ENCODE peak calls at places on chromosome 9, in six cellular contexts. O is CD8-positive, alpha-beta memory T cell; C is right atrium auricular region; I is RWPE1; T is A673; M is neuronal stem cell. D is an unnamed sample.

GRCh38 chr9:98807811-98808195 is 333 bp downstream of the GALNT12 start:
- DNase-seq in T (no peak), C (no peak), M (no peak), I (peak), O (no peak), D (no peak)

GRCh38 chr9:35792826-35793225 is 1.4 kb downstream of the NPR2 start:
- DNase-seq in T (no peak), M (no peak), O (no peak), C (no peak), I (no peak), D (no peak)

GRCh38 chr9:14383296-14383695 is 69.4 kb upstream of the NFIB start:
- DNase-seq in C (no peak), T (peak), M (no peak), O (no peak), I (no peak), D (no peak)

GRCh38 chr9:121990600-121991304 is 102.4 kb downstream of the TTLL11 start:
- DNase-seq in M (no peak), I (no peak), O (no peak), T (no peak), C (peak), D (no peak)

GRCh38 chr9:18829858-18830257 is 203.2 kb downstream of the SAXO1 start:
- DNase-seq in I (no peak), O (no peak), T (no peak), M (no peak), C (no peak), D (no peak)

GRCh38 chr9:89359018-89359417 is 40.7 kb downstream of the SECISBP2 start:
- DNase-seq in M (no peak), O (no peak), I (no peak), T (no peak), C (no peak), D (no peak)

GRCh38 chr9:93510041-93510440 is 56.7 kb upstream of the FAM120AOS start:
- DNase-seq in O (no peak), M (no peak), C (no peak), T (no peak), I (no peak), D (no peak)

GRCh38 chr9:37988041-37988440 is 81.0 kb downstream of the SHB start:
- DNase-seq in I (no peak), O (no peak), T (peak), M (no peak), C (no peak), D (no peak)

GRCh38 chr9:137502008-137502913 is 43.1 kb upstream of the NSMF start:
- DNase-seq in T (peak), I (peak), C (no peak), M (no peak), O (no peak), D (no peak)

GRCh38 chr9:15873573-15874177 is 320.8 kb downstream of the CCDC171 start:
- DNase-seq in C (no peak), O (no peak), M (peak), I (peak), T (peak), D (no peak)

GRCh38 chr9:18689166-18689565 is 215.2 kb downstream of the ADAMTSL1 start:
- DNase-seq in T (no peak), O (no peak), I (no peak), C (no peak), M (no peak), D (no peak)

GRCh38 chr9:91395106-91395552 is 28.5 kb downstream of the NFIL3 start:
- DNase-seq in O (no peak), T (no peak), C (no peak), M (no peak), I (peak), D (no peak)

GRCh38 chr9:116008278-116008677 is 145.3 kb upstream of the PAPPA start:
- DNase-seq in O (no peak), I (peak), C (no peak), T (no peak), M (no peak), D (no peak)

GRCh38 chr9:121380941-121381340 is 10.9 kb upstream of the STOM start:
- DNase-seq in C (no peak), O (no peak), T (no peak), I (no peak), M (no peak), D (no peak)

GRCh38 chr9:18438300-18438925 is 35.5 kb upstream of the ADAMTSL1 start:
- DNase-seq in I (no peak), O (no peak), C (no peak), T (peak), M (no peak), D (peak)

GRCh38 chr9:13436591-13436990 is 157.1 kb upstream of the MPDZ start:
- DNase-seq in C (no peak), I (no peak), O (no peak), M (no peak), T (no peak), D (no peak)

GRCh38 chr9:893843-894420 is 52.4 kb downstream of the DMRT1 start:
- DNase-seq in C (no peak), T (peak), M (peak), O (peak), I (peak), D (peak)

GRCh38 chr9:106859957-106860715 is 2.8 kb upstream of the ZNF462 start:
- DNase-seq in I (peak), C (no peak), M (peak), T (peak), O (no peak), D (peak)

GRCh38 chr9:133134419-133135190 is 13.6 kb upstream of the RALGDS start:
- DNase-seq in T (no peak), O (no peak), I (no peak), C (no peak), M (no peak), D (no peak)

GRCh38 chr9:121662896-121663580 is 11.6 kb downstream of the DAB2IP start:
- DNase-seq in O (no peak), C (no peak), I (no peak), T (no peak), M (no peak), D (no peak)

GRCh38 chr9:89635007-89635742 is 30.4 kb downstream of the GADD45G start:
- DNase-seq in O (no peak), T (no peak), C (no peak), I (peak), M (no peak), D (no peak)

GRCh38 chr9:35863583-35863982 is 6.6 kb downstream of the OR13J1 start:
- DNase-seq in I (no peak), T (no peak), M (no peak), O (no peak), C (no peak), D (no peak)

GRCh38 chr9:14373319-14373632 is 59.3 kb upstream of the NFIB start:
- DNase-seq in O (no peak), T (no peak), I (no peak), C (no peak), M (no peak), D (no peak)

GRCh38 chr9:112705773-112706427 is 12.0 kb downstream of the INIP start:
- DNase-seq in M (peak), C (no peak), I (no peak), T (peak), O (no peak), D (no peak)

GRCh38 chr9:115267788-115268187 is 149.8 kb upstream of the TNC start:
- DNase-seq in T (peak), O (no peak), I (no peak), C (no peak), M (no peak), D (no peak)

GRCh38 chr9:135343136-135343535 is 136.4 kb upstream of the PPP1R26 start:
- DNase-seq in C (no peak), T (no peak), M (no peak), I (no peak), O (no peak), D (peak)

GRCh38 chr9:5509573-5509972 is 758 bp upstream of the PDCD1LG2 start:
- DNase-seq in M (no peak), I (peak), T (peak), O (no peak), C (no peak), D (no peak)

GRCh38 chr9:97510797-97511761 is 9.6 kb downstream of the TMOD1 start:
- DNase-seq in C (peak), O (no peak), M (no peak), I (no peak), T (no peak), D (no peak)

GRCh38 chr9:36764364-36765076 is 191.8 kb downstream of the MELK start:
- DNase-seq in C (no peak), M (no peak), O (no peak), I (no peak), T (no peak), D (peak)

GRCh38 chr9:83106272-83106671 is 43.3 kb upstream of the RASEF start:
- DNase-seq in O (no peak), C (no peak), I (no peak), T (no peak), M (no peak), D (no peak)

GRCh38 chr9:102049586-102050246 is 311.3 kb upstream of the GRIN3A start:
- DNase-seq in M (no peak), O (no peak), C (no peak), T (no peak), I (no peak), D (no peak)

GRCh38 chr9:16058131-16058549 is 505.3 kb downstream of the CCDC171 start:
- DNase-seq in M (no peak), T (no peak), I (peak), C (no peak), O (no peak), D (no peak)

GRCh38 chr9:92607773-92608172 is 62.2 kb downstream of the IPPK start:
- DNase-seq in T (no peak), O (no peak), M (no peak), I (no peak), C (no peak), D (no peak)

GRCh38 chr9:10135553-10135952 is 477.2 kb downstream of the PTPRD start:
- DNase-seq in M (no peak), I (no peak), O (no peak), T (no peak), C (no peak), D (no peak)

DNA sequence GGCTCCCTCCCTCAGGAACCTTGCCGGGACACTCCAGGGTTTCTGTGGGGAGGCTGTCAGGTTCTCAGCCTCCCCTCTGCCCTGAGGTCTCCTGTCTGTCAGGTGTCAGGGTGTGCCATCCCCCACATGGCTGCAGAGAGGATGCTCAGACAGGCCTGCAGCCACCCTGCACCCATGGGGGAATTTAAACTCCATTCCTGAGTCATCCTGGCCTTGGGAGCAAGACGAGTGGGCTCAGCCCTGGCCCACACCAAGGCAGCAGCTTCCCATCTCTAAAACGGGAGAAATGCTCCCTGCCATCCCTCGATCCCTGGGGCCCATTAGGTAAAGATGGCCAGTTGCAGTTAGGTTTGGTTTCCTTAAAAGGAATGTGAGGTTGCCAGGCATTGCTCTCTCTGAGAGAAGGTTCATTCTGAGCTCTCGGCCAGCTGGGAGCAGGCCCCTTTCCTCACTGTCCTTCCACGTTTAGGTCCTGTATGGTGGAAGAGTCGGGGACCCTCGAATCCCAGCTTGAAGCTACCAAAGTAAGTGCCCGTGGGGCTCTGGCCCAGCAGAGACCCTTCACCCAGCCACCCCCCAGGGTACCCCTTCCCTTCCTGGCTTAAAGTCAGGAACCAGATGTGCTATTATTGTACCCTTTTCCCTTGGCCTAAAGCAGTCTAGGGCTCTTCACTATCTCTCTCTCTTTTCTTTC is 26.6 kb downstream of the DYNC2I2 start:
- DNase-seq in C (no peak), O (no peak), T (no peak), I (no peak), M (no peak), D (peak)
- H3K27ac ChIP-seq in C (no peak), O (no peak), T (no peak), I (peak), M (no peak), D (no peak)

GRCh38 chr9:129483467-129484324 is 137.2 kb downstream of the C9orf50 start:
- DNase-seq in I (peak), C (peak), M (no peak), O (peak), T (peak), D (peak)
- H3K27ac ChIP-seq in I (peak), C (peak), M (peak), O (peak), T (peak), D (peak)

DNA sequence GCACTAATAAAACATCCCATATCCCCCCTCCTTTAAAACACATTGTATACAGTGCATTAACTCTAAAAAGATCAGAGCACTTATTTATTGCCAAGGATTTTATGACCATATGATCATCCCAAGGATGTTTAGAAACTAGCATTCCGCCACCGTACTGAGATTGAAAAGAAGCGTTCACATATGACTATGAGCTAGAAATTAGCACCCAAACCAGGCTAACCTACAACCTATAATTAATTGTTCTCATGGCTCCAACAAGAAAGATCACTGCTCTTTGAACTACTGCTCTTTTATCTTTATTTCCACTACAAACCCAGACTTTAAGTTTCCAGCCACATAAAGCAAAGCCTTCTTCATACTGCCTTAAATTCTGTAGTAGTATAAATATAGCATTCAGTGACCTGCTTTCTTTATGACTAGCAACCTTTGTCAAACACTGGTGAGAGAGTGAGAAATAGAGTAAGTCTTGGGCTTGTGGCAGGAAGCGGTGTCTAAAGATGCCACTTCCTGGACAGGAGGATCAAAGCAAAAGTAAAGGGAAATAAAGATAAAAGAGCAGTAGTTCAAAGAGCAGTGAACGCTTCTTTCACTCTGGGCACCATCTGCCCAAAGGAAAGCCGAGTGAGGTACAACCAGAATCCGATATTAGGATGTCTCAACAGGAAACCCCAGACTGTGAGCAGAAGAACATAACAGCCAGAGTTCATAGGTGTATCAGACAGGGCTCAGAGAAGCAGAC is 151.1 kb upstream of the ERCC6L2 start:
- DNase-seq in C (no peak), O (peak), M (no peak), I (no peak), T (no peak), D (no peak)
- H3K27ac ChIP-seq in C (no peak), O (no peak), M (no peak), I (no peak), T (no peak), D (no peak)

GRCh38 chr9:126421567-126422428 is 95.2 kb downstream of the MVB12B start:
- DNase-seq in I (no peak), O (no peak), M (no peak), C (no peak), T (no peak), D (peak)
- H3K27ac ChIP-seq in I (no peak), O (no peak), M (no peak), C (no peak), T (no peak), D (no peak)

GRCh38 chr9:130820135-130820738 is 14.8 kb upstream of the ABL1 start:
- DNase-seq in T (no peak), M (no peak), I (no peak), O (no peak), C (no peak), D (no peak)
- H3K27ac ChIP-seq in T (peak), M (no peak), I (no peak), O (no peak), C (no peak), D (no peak)

GRCh38 chr9:108996653-108997052 is 16.6 kb downstream of the CTNNAL1 start:
- DNase-seq in C (no peak), O (no peak), M (no peak), I (no peak), T (no peak), D (no peak)
- H3K27ac ChIP-seq in C (peak), O (no peak), M (no peak), I (no peak), T (no peak), D (no peak)

GRCh38 chr9:126630458-126631237 is 16.9 kb downstream of the LMX1B start:
- DNase-seq in T (no peak), C (no peak), I (no peak), M (no peak), O (no peak), D (no peak)

GRCh38 chr9:126633881-126634558 is 20.3 kb downstream of the LMX1B start:
- DNase-seq in M (no peak), O (no peak), T (no peak), I (no peak), C (no peak), D (no peak)

GRCh38 chr9:126629007-126629674 is 15.4 kb downstream of the LMX1B start:
- DNase-seq in T (no peak), I (no peak), C (no peak), O (no peak), M (no peak), D (no peak)

GRCh38 chr9:126628146-126628545 is 14.4 kb downstream of the LMX1B start:
- DNase-seq in I (no peak), M (no peak), T (no peak), O (no peak), C (no peak), D (no peak)

GRCh38 chr9:126631254-126631653 is 17.5 kb downstream of the LMX1B start:
- DNase-seq in O (no peak), M (no peak), C (no peak), T (no peak), I (no peak), D (no peak)
- H3K27ac ChIP-seq in O (no peak), M (no peak), C (no peak), T (no peak), I (no peak), D (no peak)

GRCh38 chr9:33124716-33125378 is 42.3 kb downstream of the B4GALT1 start:
- DNase-seq in M (no peak), I (no peak), O (no peak), C (no peak), T (peak), D (no peak)
- H3K27ac ChIP-seq in M (no peak), I (peak), O (no peak), C (peak), T (peak), D (no peak)

DNA sequence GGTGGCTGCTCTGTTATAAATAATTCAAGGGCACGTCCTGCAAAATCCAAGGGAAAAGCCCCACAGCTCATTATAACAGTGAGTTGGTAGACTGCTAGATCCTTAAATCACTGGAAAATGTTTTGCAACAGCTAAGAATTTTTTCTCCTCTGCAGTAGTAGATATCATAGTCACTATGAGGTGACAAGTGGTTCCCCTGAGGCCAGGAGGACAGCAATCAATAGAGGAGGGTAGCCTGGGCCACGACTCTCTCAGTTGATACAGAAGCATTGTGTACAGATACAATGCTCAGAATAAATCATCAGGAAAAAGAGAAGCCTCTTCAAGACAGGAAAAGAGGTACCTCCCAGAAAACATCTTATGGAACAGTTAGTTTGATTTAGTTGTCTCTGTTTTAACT is 926.4 kb downstream of the TLE4 start:
- DNase-seq in M (no peak), I (no peak), C (no peak), O (no peak), T (no peak), D (no peak)
- H3K27ac ChIP-seq in M (no peak), I (no peak), C (no peak), O (no peak), T (no peak), D (no peak)